ENCODE peak calls at places on chromosomes 6 and 20, in four cellular contexts. F is cardiac muscle cell, Q is mammary epithelial cell, K is fibroblast of villous mesenchyme. D is an unnamed sample.

GRCh38 chr6:39273394-39273793 is 40.8 kb downstream of the KCNK17 start:
- DNase-seq in Q (no peak), K (no peak), F (no peak), D (peak)

GRCh38 chr6:157779705-157780604 is 43.1 kb upstream of the SNX9 start:
- DNase-seq in Q (peak), K (peak), F (no peak), D (no peak)

GRCh38 chr6:7721654-7722053 is 4.2 kb upstream of the BMP6 start:
- DNase-seq in Q (peak), F (no peak), K (peak), D (no peak)

GRCh38 chr20:63594043-63594561 is 20.1 kb upstream of the HELZ2 start:
- DNase-seq in F (no peak), K (peak), Q (no peak), D (no peak)

GRCh38 chr6:73394577-73395354 is at the start of gene DDX43:
- DNase-seq in F (no peak), K (peak), Q (no peak), D (peak)

GRCh38 chr20:6044102-6044501 is 9.8 kb downstream of the LRRN4 start:
- DNase-seq in K (no peak), F (no peak), Q (no peak), D (peak)

GRCh38 chr6:126072172-126072571 is 85.8 kb downstream of the TRMT11 start:
- DNase-seq in F (no peak), K (peak), Q (no peak), D (no peak)

GRCh38 chr6:35058041-35058675 is 83.0 kb downstream of the TCP11 start:
- DNase-seq in F (peak), K (peak), Q (no peak), D (peak)

GRCh38 chr6:144928847-144929246 is 643.7 kb downstream of the UTRN start:
- DNase-seq in Q (no peak), K (no peak), F (no peak), D (no peak)

GRCh38 chr6:98653171-98653570 is 181.2 kb upstream of the POU3F2 start:
- DNase-seq in F (no peak), K (no peak), Q (peak), D (no peak)

GRCh38 chr6:170211404-170212025 is 79.4 kb downstream of the DLL1 start:
- DNase-seq in K (no peak), F (no peak), Q (no peak), D (no peak)

DNA sequence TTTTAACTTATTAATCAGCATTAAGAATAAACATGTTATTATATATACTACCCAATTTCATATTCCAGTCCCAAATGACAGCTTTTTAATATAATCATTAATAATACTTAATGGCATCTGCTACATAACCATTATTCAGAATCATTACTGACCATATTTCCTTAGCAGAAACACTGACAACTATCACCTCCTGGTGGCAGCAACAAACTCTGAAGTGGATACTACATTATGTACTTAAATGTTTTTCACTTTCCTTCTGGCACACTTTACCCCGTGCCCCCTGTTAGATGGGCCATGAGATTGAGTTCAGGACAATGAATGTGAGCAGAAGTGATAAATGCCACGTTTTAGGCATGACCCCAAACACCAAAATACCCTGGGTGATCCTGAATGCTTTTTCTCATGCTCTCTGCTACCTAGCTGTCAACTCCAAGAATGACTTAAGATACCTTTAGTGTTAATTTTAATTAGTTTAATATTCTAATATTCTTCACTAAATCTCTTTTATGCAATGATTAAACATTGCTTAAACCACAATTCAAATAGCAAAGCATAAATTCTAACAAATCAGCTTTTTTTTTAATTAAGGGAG is 77.1 kb downstream of the LMBRD1 start:
- DNase-seq in K (peak), F (peak), Q (peak), D (peak)
- TF ChIP-seq CTCF in K (peak), F (peak), Q (peak), D (peak)

DNA sequence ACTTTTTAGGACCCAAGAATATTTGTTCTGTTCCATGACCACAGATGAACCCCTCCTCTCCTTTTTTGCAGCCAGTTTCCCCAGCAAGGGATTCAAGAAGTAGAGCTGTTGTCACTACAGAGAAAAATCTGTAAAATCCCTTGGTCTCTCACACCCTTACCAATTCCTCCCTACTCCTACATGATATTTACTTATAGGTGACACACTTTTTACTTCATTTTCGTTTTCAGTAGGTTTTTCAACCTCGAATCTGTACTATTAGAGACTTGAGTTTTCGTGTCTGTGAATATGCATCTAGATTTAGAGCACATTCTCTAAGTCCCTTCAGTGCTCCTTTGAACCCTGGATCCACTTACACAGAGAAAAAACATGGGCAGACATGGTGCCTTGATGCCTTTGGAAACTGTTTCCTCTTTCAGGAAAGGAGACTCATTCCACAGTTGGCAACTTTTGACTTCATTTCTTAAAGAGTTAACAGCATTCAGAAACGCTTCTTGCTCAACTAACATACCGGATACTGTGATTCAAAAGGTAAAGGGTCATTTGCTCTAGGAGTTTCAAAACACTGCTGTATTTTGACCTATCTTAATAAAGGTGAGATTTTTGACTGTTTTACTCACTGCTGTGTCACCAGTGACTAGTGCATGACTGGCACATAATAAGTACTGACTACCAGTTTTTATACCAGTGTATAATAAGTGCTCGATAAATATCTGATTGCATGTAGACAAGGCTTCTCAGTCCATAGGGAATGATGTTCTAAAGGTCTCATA is 50.6 kb downstream of the LAMA4 start:
- DNase-seq in F (no peak), K (peak), Q (peak), D (no peak)
- H3K4me3 ChIP-seq in F (no peak), K (no peak), Q (no peak), D (no peak)

DNA sequence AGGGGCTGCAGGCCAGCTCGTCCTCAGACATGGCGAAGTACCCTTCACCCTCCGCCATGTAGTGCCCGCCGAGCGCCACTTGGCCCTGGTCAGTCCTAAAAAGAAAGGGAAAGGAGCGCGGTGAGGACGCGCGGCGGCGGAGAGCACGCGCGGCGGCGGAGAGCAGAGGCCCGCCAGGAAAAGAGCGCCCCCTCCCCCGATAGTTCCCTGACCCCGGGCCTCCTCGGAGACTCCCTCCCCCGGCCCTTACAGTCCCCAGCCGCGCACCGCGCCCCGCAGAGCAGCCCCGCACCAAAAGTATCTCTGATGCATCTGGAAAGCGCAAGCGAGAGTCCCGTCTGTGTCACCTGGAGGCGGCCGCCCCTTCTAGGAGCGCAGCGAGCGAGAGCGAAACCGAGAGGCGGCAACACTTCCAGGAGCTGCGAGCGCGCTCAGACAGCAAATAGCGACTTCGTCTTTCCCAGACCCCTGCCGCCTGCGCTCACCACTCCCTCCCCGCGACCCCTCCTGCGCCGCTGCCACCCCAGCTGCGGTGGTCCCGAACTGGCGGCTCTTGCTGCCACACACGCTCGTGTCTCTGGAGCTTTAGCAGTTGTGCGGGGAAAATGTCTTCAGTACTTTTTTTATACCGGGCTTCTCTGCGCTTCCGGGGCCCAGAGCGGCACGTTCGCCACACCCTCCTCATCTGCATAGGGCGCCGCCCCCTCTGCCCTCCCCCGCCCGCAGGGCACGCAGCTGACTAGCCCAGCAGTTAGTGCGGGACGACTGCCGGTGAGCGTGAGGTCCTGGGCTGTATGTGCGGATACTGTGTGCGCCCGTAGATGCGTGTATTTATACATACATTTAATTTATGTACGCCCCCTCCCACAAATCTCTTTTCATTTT is at the start of gene TENT5A:
- DNase-seq in K (peak), F (peak), Q (peak), D (peak)
- TF ChIP-seq CTCF in K (no peak), F (no peak), Q (peak), D (peak)

GRCh38 chr6:130366011-130366963 is at the start of gene TMEM200A:
- DNase-seq in Q (peak), K (peak), F (peak), D (peak)

GRCh38 chr6:130365166-130366010 is 429 bp upstream of the TMEM200A start:
- DNase-seq in F (peak), K (peak), Q (peak), D (peak)

GRCh38 chr6:130364224-130364780 is 1.5 kb upstream of the TMEM200A start:
- DNase-seq in F (no peak), Q (no peak), K (no peak), D (no peak)

GRCh38 chr6:130369821-130370220 is 4.0 kb downstream of the TMEM200A start:
- DNase-seq in K (no peak), F (no peak), Q (no peak), D (no peak)

DNA sequence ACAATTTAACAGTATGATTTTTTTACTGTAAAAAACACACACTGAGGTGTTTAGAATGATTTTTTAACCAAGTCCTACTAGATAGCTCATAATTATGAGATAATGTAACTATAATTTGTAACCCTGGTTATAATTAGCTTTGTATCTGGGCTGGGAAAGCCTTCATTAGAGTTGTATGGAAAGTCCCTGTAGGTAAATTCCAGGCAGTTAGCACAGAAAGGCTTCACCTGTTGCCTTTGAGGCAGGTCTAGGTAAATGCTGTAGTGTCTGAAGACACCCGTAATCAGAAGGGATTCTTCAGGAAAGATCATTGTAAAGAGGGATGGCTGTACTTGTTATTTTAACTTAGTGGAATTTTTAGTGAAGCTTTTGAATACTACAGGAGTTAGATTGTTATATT is 1.9 kb downstream of the TMEM200A start:
- DNase-seq in F (no peak), K (no peak), Q (peak), D (no peak)
- H3K4me3 ChIP-seq in F (no peak), K (peak), Q (no peak), D (peak)

GRCh38 chr6:112429226-112429625 is 82.1 kb downstream of the RFPL4B start:
- DNase-seq in K (peak), F (peak), Q (peak), D (peak)
- TF ChIP-seq CTCF in K (peak), F (no peak), Q (peak), D (peak)

GRCh38 chr20:41406307-41406706 is 39.7 kb upstream of the EMILIN3 start:
- DNase-seq in Q (no peak), K (no peak), F (no peak), D (no peak)
- H3K4me3 ChIP-seq in Q (no peak), K (no peak), F (no peak), D (no peak)

D was measured in GM23338.